ENCODE peak calls at places on chromosomes 12 and 14, in seven cellular contexts. One of them, this sample, is unnamed.
A peak's percentile ranks its signal among the peaks of the same experiment; 100 is the strongest.

GRCh38 chr12:110339184-110339952 is 58.3 kb downstream of the ATP2A2 start:
- DNase-seq in CD4-positive, alpha-beta T cell: no peak
- DNase-seq in AG09319: no peak
- DNase-seq in NCI-H1105 treated with DMSO at 0.1 percent for 48 hours: no peak
- DNase-seq in activated T-helper 1 cell treated with Interleukin-2 at 50 U/mL for 16 hours: no peak
- DNase-seq in spleen: no peak
- DNase-seq in NCI-H1092 treated with DMSO at 0.1 percent for 48 hours: no peak
- DNase-seq in this sample: no peak

GRCh38 chr12:3157581-3158328 is 80.6 kb downstream of the TSPAN9 start:
- DNase-seq in CD4-positive, alpha-beta T cell: no peak
- DNase-seq in AG09319: no peak
- DNase-seq in NCI-H1105 treated with DMSO at 0.1 percent for 48 hours: no peak
- DNase-seq in activated T-helper 1 cell treated with Interleukin-2 at 50 U/mL for 16 hours: no peak
- DNase-seq in spleen: peak; percentile 57
- DNase-seq in NCI-H1092 treated with DMSO at 0.1 percent for 48 hours: no peak
- DNase-seq in this sample: no peak

GRCh38 chr12:80625901-80626300 is 81.5 kb upstream of the MYF6 start:
- DNase-seq in CD4-positive, alpha-beta T cell: no peak
- DNase-seq in AG09319: no peak
- DNase-seq in NCI-H1105 treated with DMSO at 0.1 percent for 48 hours: no peak
- DNase-seq in activated T-helper 1 cell treated with Interleukin-2 at 50 U/mL for 16 hours: no peak
- DNase-seq in spleen: no peak
- DNase-seq in NCI-H1092 treated with DMSO at 0.1 percent for 48 hours: no peak
- DNase-seq in this sample: no peak

GRCh38 chr12:124365726-124366430 is 71.0 kb downstream of the RFLNA start:
- DNase-seq in CD4-positive, alpha-beta T cell: no peak
- DNase-seq in AG09319: no peak
- DNase-seq in NCI-H1105 treated with DMSO at 0.1 percent for 48 hours: no peak
- DNase-seq in activated T-helper 1 cell treated with Interleukin-2 at 50 U/mL for 16 hours: no peak
- DNase-seq in spleen: no peak
- DNase-seq in NCI-H1092 treated with DMSO at 0.1 percent for 48 hours: no peak
- DNase-seq in this sample: no peak

GRCh38 chr12:70609739-70610491 is 27.3 kb downstream of the PTPRB start:
- DNase-seq in CD4-positive, alpha-beta T cell: no peak
- DNase-seq in AG09319: no peak
- DNase-seq in NCI-H1105 treated with DMSO at 0.1 percent for 48 hours: peak; percentile 35
- DNase-seq in activated T-helper 1 cell treated with Interleukin-2 at 50 U/mL for 16 hours: no peak
- DNase-seq in spleen: peak; percentile 81
- DNase-seq in NCI-H1092 treated with DMSO at 0.1 percent for 48 hours: no peak
- DNase-seq in this sample: no peak

GRCh38 chr12:25817166-25817565 is 141.3 kb upstream of the RASSF8 start:
- DNase-seq in CD4-positive, alpha-beta T cell: no peak
- DNase-seq in AG09319: no peak
- DNase-seq in NCI-H1105 treated with DMSO at 0.1 percent for 48 hours: no peak
- DNase-seq in activated T-helper 1 cell treated with Interleukin-2 at 50 U/mL for 16 hours: no peak
- DNase-seq in spleen: no peak
- DNase-seq in NCI-H1092 treated with DMSO at 0.1 percent for 48 hours: no peak
- DNase-seq in this sample: no peak

GRCh38 chr12:92765871-92766270 is 63.1 kb downstream of the PLEKHG7 start:
- DNase-seq in CD4-positive, alpha-beta T cell: no peak
- DNase-seq in AG09319: no peak
- DNase-seq in NCI-H1105 treated with DMSO at 0.1 percent for 48 hours: no peak
- DNase-seq in activated T-helper 1 cell treated with Interleukin-2 at 50 U/mL for 16 hours: no peak
- DNase-seq in spleen: no peak
- DNase-seq in NCI-H1092 treated with DMSO at 0.1 percent for 48 hours: no peak
- DNase-seq in this sample: no peak

GRCh38 chr12:31999692-32000091 is 40.5 kb downstream of the RESF1 start:
- DNase-seq in CD4-positive, alpha-beta T cell: no peak
- DNase-seq in AG09319: no peak
- DNase-seq in NCI-H1105 treated with DMSO at 0.1 percent for 48 hours: no peak
- DNase-seq in activated T-helper 1 cell treated with Interleukin-2 at 50 U/mL for 16 hours: no peak
- DNase-seq in spleen: no peak
- DNase-seq in NCI-H1092 treated with DMSO at 0.1 percent for 48 hours: no peak
- DNase-seq in this sample: no peak

GRCh38 chr14:58488550-58488949 is 61.0 kb downstream of the KIAA0586 start:
- DNase-seq in CD4-positive, alpha-beta T cell: no peak
- DNase-seq in AG09319: no peak
- DNase-seq in NCI-H1105 treated with DMSO at 0.1 percent for 48 hours: no peak
- DNase-seq in activated T-helper 1 cell treated with Interleukin-2 at 50 U/mL for 16 hours: no peak
- DNase-seq in spleen: no peak
- DNase-seq in NCI-H1092 treated with DMSO at 0.1 percent for 48 hours: no peak
- DNase-seq in this sample: no peak

GRCh38 chr14:61203059-61203753 is 77.9 kb downstream of the TMEM30B start:
- DNase-seq in CD4-positive, alpha-beta T cell: no peak
- DNase-seq in AG09319: no peak
- DNase-seq in NCI-H1105 treated with DMSO at 0.1 percent for 48 hours: peak; percentile 93
- DNase-seq in activated T-helper 1 cell treated with Interleukin-2 at 50 U/mL for 16 hours: no peak
- DNase-seq in spleen: no peak
- DNase-seq in NCI-H1092 treated with DMSO at 0.1 percent for 48 hours: peak; percentile 97
- DNase-seq in this sample: no peak

GRCh38 chr12:131454418-131455217 is 256.3 kb upstream of the SFSWAP start:
- DNase-seq in CD4-positive, alpha-beta T cell: peak; percentile 13
- DNase-seq in AG09319: no peak
- DNase-seq in NCI-H1105 treated with DMSO at 0.1 percent for 48 hours: peak; percentile 18
- DNase-seq in activated T-helper 1 cell treated with Interleukin-2 at 50 U/mL for 16 hours: no peak
- DNase-seq in spleen: peak; percentile 80
- DNase-seq in NCI-H1092 treated with DMSO at 0.1 percent for 48 hours: peak; percentile 13
- DNase-seq in this sample: no peak

GRCh38 chr14:23090254-23090636 is 4.7 kb downstream of the ACIN1 start:
- DNase-seq in CD4-positive, alpha-beta T cell: no peak
- DNase-seq in AG09319: no peak
- DNase-seq in NCI-H1105 treated with DMSO at 0.1 percent for 48 hours: no peak
- DNase-seq in activated T-helper 1 cell treated with Interleukin-2 at 50 U/mL for 16 hours: no peak
- DNase-seq in spleen: no peak
- DNase-seq in NCI-H1092 treated with DMSO at 0.1 percent for 48 hours: no peak
- DNase-seq in this sample: no peak

GRCh38 chr12:41576925-41577324 is 388.8 kb downstream of the PDZRN4 start:
- DNase-seq in CD4-positive, alpha-beta T cell: no peak
- DNase-seq in AG09319: no peak
- DNase-seq in NCI-H1105 treated with DMSO at 0.1 percent for 48 hours: no peak
- DNase-seq in activated T-helper 1 cell treated with Interleukin-2 at 50 U/mL for 16 hours: no peak
- DNase-seq in spleen: no peak
- DNase-seq in NCI-H1092 treated with DMSO at 0.1 percent for 48 hours: no peak
- DNase-seq in this sample: no peak

GRCh38 chr12:93378373-93379310 is 917 bp downstream of the NUDT4 start:
- DNase-seq in CD4-positive, alpha-beta T cell: peak; percentile 49
- DNase-seq in AG09319: peak; percentile 44
- DNase-seq in NCI-H1105 treated with DMSO at 0.1 percent for 48 hours: peak; percentile 66
- DNase-seq in activated T-helper 1 cell treated with Interleukin-2 at 50 U/mL for 16 hours: peak; percentile 35
- DNase-seq in spleen: peak; percentile 87
- DNase-seq in NCI-H1092 treated with DMSO at 0.1 percent for 48 hours: peak; percentile 40
- DNase-seq in this sample: no peak

GRCh38 chr12:19177754-19178153 is 48.2 kb downstream of the PLEKHA5 start:
- DNase-seq in CD4-positive, alpha-beta T cell: no peak
- DNase-seq in AG09319: no peak
- DNase-seq in NCI-H1105 treated with DMSO at 0.1 percent for 48 hours: no peak
- DNase-seq in activated T-helper 1 cell treated with Interleukin-2 at 50 U/mL for 16 hours: no peak
- DNase-seq in spleen: no peak
- DNase-seq in NCI-H1092 treated with DMSO at 0.1 percent for 48 hours: no peak
- DNase-seq in this sample: no peak

GRCh38 chr12:9651265-9651729 is 18.2 kb upstream of the CLEC2D start:
- DNase-seq in CD4-positive, alpha-beta T cell: peak; percentile 24
- DNase-seq in AG09319: no peak
- DNase-seq in NCI-H1105 treated with DMSO at 0.1 percent for 48 hours: no peak
- DNase-seq in activated T-helper 1 cell treated with Interleukin-2 at 50 U/mL for 16 hours: no peak
- DNase-seq in spleen: peak; percentile 72
- DNase-seq in NCI-H1092 treated with DMSO at 0.1 percent for 48 hours: no peak
- DNase-seq in this sample: no peak

GRCh38 chr12:55743131-55743921 is 404 bp downstream of the GDF11 start:
- DNase-seq in CD4-positive, alpha-beta T cell: peak; percentile 44
- DNase-seq in AG09319: no peak
- DNase-seq in NCI-H1105 treated with DMSO at 0.1 percent for 48 hours: no peak
- DNase-seq in activated T-helper 1 cell treated with Interleukin-2 at 50 U/mL for 16 hours: peak; percentile 48
- DNase-seq in spleen: peak; percentile 91
- DNase-seq in NCI-H1092 treated with DMSO at 0.1 percent for 48 hours: no peak
- DNase-seq in this sample: no peak

GRCh38 chr12:96501139-96501741 is 11.9 kb downstream of the CFAP54 start:
- DNase-seq in CD4-positive, alpha-beta T cell: no peak
- DNase-seq in AG09319: no peak
- DNase-seq in NCI-H1105 treated with DMSO at 0.1 percent for 48 hours: no peak
- DNase-seq in activated T-helper 1 cell treated with Interleukin-2 at 50 U/mL for 16 hours: peak; percentile 27
- DNase-seq in spleen: peak; percentile 82
- DNase-seq in NCI-H1092 treated with DMSO at 0.1 percent for 48 hours: no peak
- DNase-seq in this sample: no peak

GRCh38 chr12:93704625-93705024 is 27.4 kb downstream of the CRADD start:
- DNase-seq in CD4-positive, alpha-beta T cell: no peak
- DNase-seq in AG09319: no peak
- DNase-seq in NCI-H1105 treated with DMSO at 0.1 percent for 48 hours: no peak
- DNase-seq in activated T-helper 1 cell treated with Interleukin-2 at 50 U/mL for 16 hours: no peak
- DNase-seq in spleen: no peak
- DNase-seq in NCI-H1092 treated with DMSO at 0.1 percent for 48 hours: no peak
- DNase-seq in this sample: no peak

GRCh38 chr14:99460793-99461192 is 19.9 kb downstream of the SETD3 start:
- DNase-seq in CD4-positive, alpha-beta T cell: no peak
- DNase-seq in AG09319: no peak
- DNase-seq in NCI-H1105 treated with DMSO at 0.1 percent for 48 hours: no peak
- DNase-seq in activated T-helper 1 cell treated with Interleukin-2 at 50 U/mL for 16 hours: no peak
- DNase-seq in spleen: no peak
- DNase-seq in NCI-H1092 treated with DMSO at 0.1 percent for 48 hours: no peak
- DNase-seq in this sample: no peak

GRCh38 chr12:21547437-21547836 is 21.3 kb downstream of the SPX start:
- DNase-seq in CD4-positive, alpha-beta T cell: no peak
- DNase-seq in AG09319: no peak
- DNase-seq in NCI-H1105 treated with DMSO at 0.1 percent for 48 hours: no peak
- DNase-seq in activated T-helper 1 cell treated with Interleukin-2 at 50 U/mL for 16 hours: no peak
- DNase-seq in spleen: no peak
- DNase-seq in NCI-H1092 treated with DMSO at 0.1 percent for 48 hours: no peak
- DNase-seq in this sample: no peak

GRCh38 chr14:89425931-89426330 is 8.9 kb upstream of the FOXN3 start:
- DNase-seq in CD4-positive, alpha-beta T cell: no peak
- DNase-seq in AG09319: peak; percentile 82
- DNase-seq in NCI-H1105 treated with DMSO at 0.1 percent for 48 hours: no peak
- DNase-seq in activated T-helper 1 cell treated with Interleukin-2 at 50 U/mL for 16 hours: no peak
- DNase-seq in spleen: no peak
- DNase-seq in NCI-H1092 treated with DMSO at 0.1 percent for 48 hours: no peak
- DNase-seq in this sample: no peak

GRCh38 chr14:60649815-60650381 is 621 bp upstream of the SIX1 start:
- DNase-seq in CD4-positive, alpha-beta T cell: no peak
- DNase-seq in AG09319: no peak
- DNase-seq in NCI-H1105 treated with DMSO at 0.1 percent for 48 hours: peak; percentile 68
- DNase-seq in activated T-helper 1 cell treated with Interleukin-2 at 50 U/mL for 16 hours: no peak
- DNase-seq in spleen: no peak
- DNase-seq in NCI-H1092 treated with DMSO at 0.1 percent for 48 hours: peak; percentile 83
- DNase-seq in this sample: no peak

GRCh38 chr14:89254201-89254919 is 162.7 kb downstream of the FOXN3 start:
- DNase-seq in CD4-positive, alpha-beta T cell: no peak
- DNase-seq in AG09319: no peak
- DNase-seq in NCI-H1105 treated with DMSO at 0.1 percent for 48 hours: no peak
- DNase-seq in activated T-helper 1 cell treated with Interleukin-2 at 50 U/mL for 16 hours: no peak
- DNase-seq in spleen: no peak
- DNase-seq in NCI-H1092 treated with DMSO at 0.1 percent for 48 hours: peak; percentile 66
- DNase-seq in this sample: no peak

GRCh38 chr12:110760204-110760609 is 17.5 kb upstream of the PPP1CC start:
- DNase-seq in CD4-positive, alpha-beta T cell: no peak
- DNase-seq in AG09319: no peak
- DNase-seq in NCI-H1105 treated with DMSO at 0.1 percent for 48 hours: no peak
- DNase-seq in activated T-helper 1 cell treated with Interleukin-2 at 50 U/mL for 16 hours: no peak
- DNase-seq in spleen: no peak
- DNase-seq in NCI-H1092 treated with DMSO at 0.1 percent for 48 hours: no peak
- DNase-seq in this sample: no peak

GRCh38 chr12:46266869-46267617 is 1.8 kb downstream of the SLC38A1 start:
- DNase-seq in CD4-positive, alpha-beta T cell: peak; percentile 52
- DNase-seq in AG09319: no peak
- DNase-seq in NCI-H1105 treated with DMSO at 0.1 percent for 48 hours: peak; percentile 73
- DNase-seq in activated T-helper 1 cell treated with Interleukin-2 at 50 U/mL for 16 hours: peak; percentile 45
- DNase-seq in spleen: peak; percentile 89
- DNase-seq in NCI-H1092 treated with DMSO at 0.1 percent for 48 hours: peak; percentile 86
- DNase-seq in this sample: peak; percentile 27

GRCh38 chr14:89773644-89774316 is 180.8 kb downstream of the EFCAB11 start:
- DNase-seq in CD4-positive, alpha-beta T cell: peak; percentile 16
- DNase-seq in AG09319: no peak
- DNase-seq in NCI-H1105 treated with DMSO at 0.1 percent for 48 hours: no peak
- DNase-seq in activated T-helper 1 cell treated with Interleukin-2 at 50 U/mL for 16 hours: peak; percentile 30
- DNase-seq in spleen: peak; percentile 95
- DNase-seq in NCI-H1092 treated with DMSO at 0.1 percent for 48 hours: no peak
- DNase-seq in this sample: no peak